ENCODE peak calls at places on chromosome 15, in six cellular contexts. One of them, this sample, is unnamed.

GRCh38 chr15:87355946-87356345 is 900.6 kb downstream of the NTRK3 start:
- DNase-seq in adrenal gland: no peak
- DNase-seq in lower leg skin: no peak
- DNase-seq in heart left ventricle: no peak
- DNase-seq in IMR-90: no peak
- DNase-seq in K562: no peak
- DNase-seq in this sample: no peak

GRCh38 chr15:85741662-85742061 is 53.1 kb downstream of the KLHL25 start:
- DNase-seq in adrenal gland: no peak
- DNase-seq in lower leg skin: no peak
- DNase-seq in heart left ventricle: no peak
- DNase-seq in IMR-90: no peak
- DNase-seq in K562: no peak
- DNase-seq in this sample: no peak

GRCh38 chr15:32641517-32642059 is at the start of gene SCG5:
- DNase-seq in adrenal gland: no peak
- DNase-seq in lower leg skin: no peak
- DNase-seq in heart left ventricle: no peak
- DNase-seq in IMR-90: peak
- DNase-seq in K562: peak
- DNase-seq in this sample: peak

GRCh38 chr15:63043391-63044076 is 987 bp downstream of the TPM1 start:
- DNase-seq in adrenal gland: no peak
- DNase-seq in lower leg skin: no peak
- DNase-seq in heart left ventricle: peak
- DNase-seq in IMR-90: no peak
- DNase-seq in K562: peak
- DNase-seq in this sample: no peak

GRCh38 chr15:74787251-74788041 is 5.6 kb downstream of the CSK start:
- DNase-seq in adrenal gland: peak
- DNase-seq in lower leg skin: peak
- DNase-seq in heart left ventricle: peak
- DNase-seq in IMR-90: peak
- DNase-seq in K562: peak
- DNase-seq in this sample: peak

GRCh38 chr15:29270169-29270955 is 740 bp upstream of the NSMCE3 start:
- DNase-seq in adrenal gland: no peak
- DNase-seq in lower leg skin: no peak
- DNase-seq in heart left ventricle: no peak
- DNase-seq in IMR-90: peak
- DNase-seq in K562: no peak
- DNase-seq in this sample: no peak

GRCh38 chr15:81413851-81414250 is 39.8 kb upstream of the TMC3 start:
- DNase-seq in adrenal gland: no peak
- DNase-seq in lower leg skin: no peak
- DNase-seq in heart left ventricle: no peak
- DNase-seq in IMR-90: no peak
- DNase-seq in K562: no peak
- DNase-seq in this sample: no peak

GRCh38 chr15:43204016-43204901 is 16.6 kb downstream of the EPB42 start:
- DNase-seq in adrenal gland: peak
- DNase-seq in lower leg skin: no peak
- DNase-seq in heart left ventricle: no peak
- DNase-seq in IMR-90: peak
- DNase-seq in K562: peak
- DNase-seq in this sample: peak

GRCh38 chr15:80744826-80745225 is 34.3 kb upstream of the CEMIP start:
- DNase-seq in adrenal gland: no peak
- DNase-seq in lower leg skin: no peak
- DNase-seq in heart left ventricle: no peak
- DNase-seq in IMR-90: peak
- DNase-seq in K562: no peak
- DNase-seq in this sample: no peak

DNA sequence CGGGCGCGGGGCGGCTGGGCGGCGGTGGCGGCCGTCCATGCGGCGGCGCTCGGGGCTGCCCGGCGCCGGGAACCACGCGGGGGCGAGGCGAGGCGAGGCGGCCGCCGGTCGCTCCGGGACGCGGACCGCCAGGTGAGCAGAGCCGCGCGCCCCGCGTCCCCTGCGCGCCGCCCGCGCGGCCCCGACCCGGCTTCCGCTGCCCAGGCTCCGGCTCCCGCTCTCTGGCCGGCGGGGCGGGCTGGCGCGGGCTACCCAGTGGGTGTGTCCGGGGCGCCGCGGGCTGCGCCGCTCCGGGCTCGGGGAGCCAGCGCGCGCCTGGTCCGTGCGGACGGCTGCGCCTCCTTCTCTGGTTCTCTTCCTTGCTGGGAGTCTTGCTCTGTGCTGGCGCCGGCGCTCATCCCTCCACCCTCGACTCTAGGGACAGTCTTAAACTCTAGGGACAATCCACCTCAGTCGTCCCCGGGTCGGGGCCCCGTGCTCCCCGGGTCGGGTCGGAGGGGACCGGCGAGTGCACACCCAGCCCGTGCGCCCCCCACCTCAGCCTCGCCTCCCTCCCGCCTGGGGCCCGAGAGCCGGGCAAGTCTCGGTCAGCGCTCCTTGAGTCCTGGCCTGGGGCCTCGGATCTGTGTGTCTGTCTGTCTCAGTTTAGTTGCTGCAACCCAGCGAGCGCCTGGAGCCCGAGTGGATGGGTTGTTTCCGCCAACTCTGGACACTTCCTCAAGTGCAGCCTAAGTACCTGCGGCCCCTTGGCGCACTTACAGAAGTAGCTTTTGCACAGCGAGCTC is 488 bp downstream of the THSD4 start:
- DNase-seq in adrenal gland: peak
- DNase-seq in lower leg skin: peak
- DNase-seq in heart left ventricle: peak
- DNase-seq in IMR-90: peak
- DNase-seq in K562: no peak
- DNase-seq in this sample: no peak
- TF ChIP-seq POLR2A in adrenal gland: no peak
- TF ChIP-seq POLR2A in lower leg skin: no peak
- TF ChIP-seq POLR2A in heart left ventricle: no peak
- TF ChIP-seq POLR2A in IMR-90: peak
- TF ChIP-seq POLR2A in K562: no peak
- TF ChIP-seq POLR2A in this sample: no peak

DNA sequence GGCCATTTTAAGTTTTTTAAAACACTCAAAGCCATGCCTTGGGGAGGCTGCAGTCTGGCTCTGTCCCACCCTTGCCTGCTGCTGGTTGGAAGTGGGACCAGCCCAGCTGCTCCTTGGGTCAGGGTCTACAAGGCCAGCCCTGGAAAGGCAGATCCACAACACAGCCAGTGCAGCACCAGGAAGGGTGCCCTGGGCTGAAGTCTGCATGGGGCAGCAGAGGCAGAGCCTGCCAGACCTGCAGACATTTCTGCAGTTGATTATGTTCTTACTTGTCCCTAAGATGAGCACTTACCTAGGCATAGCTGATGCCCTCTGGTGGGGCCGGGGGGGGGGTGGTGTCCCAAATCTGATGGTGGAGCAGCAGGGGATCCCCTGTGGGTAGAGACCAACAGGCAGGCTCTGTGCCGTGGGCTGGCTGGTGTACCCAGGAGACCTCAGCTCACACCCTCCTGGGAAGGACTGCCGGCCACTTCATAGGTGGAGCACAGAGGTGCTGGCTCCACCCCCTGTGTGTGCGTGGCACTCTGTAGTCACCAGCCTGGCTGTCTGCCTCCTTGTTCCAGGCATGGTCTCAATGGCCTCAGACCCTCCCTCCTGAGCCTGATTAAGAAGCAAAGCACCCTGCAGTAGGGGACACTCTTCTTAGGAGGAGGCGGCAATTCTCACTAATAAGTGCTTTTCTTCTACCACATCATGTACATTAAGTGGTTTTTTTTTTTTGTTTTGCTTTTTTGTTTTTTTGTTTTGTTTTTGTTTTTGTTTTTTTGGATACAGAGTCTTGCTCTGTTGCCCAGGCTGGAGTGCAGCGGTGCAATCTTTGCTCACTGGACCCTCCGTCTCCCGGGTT is 97.4 kb upstream of the KLF13 start:
- DNase-seq in adrenal gland: no peak
- DNase-seq in lower leg skin: no peak
- DNase-seq in heart left ventricle: no peak
- DNase-seq in IMR-90: no peak
- DNase-seq in K562: no peak
- DNase-seq in this sample: peak
- TF ChIP-seq POLR2A in adrenal gland: no peak
- TF ChIP-seq POLR2A in lower leg skin: no peak
- TF ChIP-seq POLR2A in heart left ventricle: no peak
- TF ChIP-seq POLR2A in IMR-90: no peak
- TF ChIP-seq POLR2A in K562: no peak
- TF ChIP-seq POLR2A in this sample: no peak

DNA sequence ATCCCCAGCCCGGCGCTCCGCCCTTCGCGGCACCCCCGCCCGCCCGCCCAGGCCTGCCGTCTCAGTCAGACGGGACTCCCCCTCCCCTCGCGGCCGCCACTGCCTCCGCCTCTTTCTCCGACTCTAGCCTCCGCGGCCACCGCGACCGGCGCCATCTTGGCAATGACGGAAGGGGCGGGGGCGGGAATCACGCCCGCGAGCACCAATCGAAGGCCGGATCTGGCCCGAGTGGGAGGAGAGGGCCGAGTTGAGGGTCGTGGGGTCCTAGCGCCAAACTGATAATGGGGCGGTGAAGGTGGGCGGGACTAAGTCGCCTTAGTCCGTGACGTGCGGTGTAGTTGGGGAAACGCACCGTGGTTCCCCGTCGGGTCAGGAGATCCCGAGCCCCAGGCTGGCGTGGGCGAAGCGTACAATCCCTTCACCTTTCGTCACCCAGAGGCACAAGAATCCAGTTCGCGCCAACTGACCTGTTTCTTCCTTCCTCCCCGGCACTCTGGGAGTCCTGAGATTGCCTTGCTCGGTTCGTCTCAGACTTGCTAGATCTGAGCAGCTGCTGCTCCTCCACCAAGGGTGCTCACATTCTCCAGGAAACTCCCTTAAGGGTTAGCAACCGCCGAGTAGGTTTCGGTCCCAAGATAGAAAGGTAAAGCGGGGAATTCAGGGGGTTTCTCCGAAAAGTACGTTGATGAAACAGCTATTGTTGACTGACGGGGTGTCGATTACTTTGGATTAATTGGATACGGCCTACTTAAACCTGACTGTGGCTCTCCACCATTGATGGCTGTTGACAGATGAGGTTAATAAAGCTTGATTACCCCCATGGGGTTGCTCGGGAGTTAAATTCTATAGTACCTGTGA is at the start of gene DENND4A:
- DNase-seq in adrenal gland: peak
- DNase-seq in lower leg skin: peak
- DNase-seq in heart left ventricle: peak
- DNase-seq in IMR-90: peak
- DNase-seq in K562: peak
- DNase-seq in this sample: peak
- TF ChIP-seq POLR2A in adrenal gland: peak
- TF ChIP-seq POLR2A in lower leg skin: no peak
- TF ChIP-seq POLR2A in heart left ventricle: no peak
- TF ChIP-seq POLR2A in IMR-90: peak
- TF ChIP-seq POLR2A in K562: peak
- TF ChIP-seq POLR2A in this sample: peak

GRCh38 chr15:39579487-39580116 is 1.3 kb upstream of the THBS1 start:
- DNase-seq in adrenal gland: peak
- DNase-seq in lower leg skin: peak
- DNase-seq in heart left ventricle: peak
- DNase-seq in IMR-90: peak
- DNase-seq in K562: no peak
- DNase-seq in this sample: peak

GRCh38 chr15:39582286-39582976 is 1.6 kb downstream of the THBS1 start:
- DNase-seq in adrenal gland: peak
- DNase-seq in lower leg skin: no peak
- DNase-seq in heart left ventricle: peak
- DNase-seq in IMR-90: peak
- DNase-seq in K562: no peak
- DNase-seq in this sample: no peak

GRCh38 chr15:39581501-39582285 is 814 bp downstream of the THBS1 start:
- DNase-seq in adrenal gland: peak
- DNase-seq in lower leg skin: peak
- DNase-seq in heart left ventricle: peak
- DNase-seq in IMR-90: peak
- DNase-seq in K562: no peak
- DNase-seq in this sample: peak

GRCh38 chr15:39580117-39580629 is 706 bp upstream of the THBS1 start:
- DNase-seq in adrenal gland: peak
- DNase-seq in lower leg skin: peak
- DNase-seq in heart left ventricle: peak
- DNase-seq in IMR-90: peak
- DNase-seq in K562: peak
- DNase-seq in this sample: peak

GRCh38 chr15:39580630-39581500 is at the start of gene THBS1:
- DNase-seq in adrenal gland: peak
- DNase-seq in lower leg skin: peak
- DNase-seq in heart left ventricle: peak
- DNase-seq in IMR-90: peak
- DNase-seq in K562: peak
- DNase-seq in this sample: peak
- TF ChIP-seq POLR2A in adrenal gland: peak
- TF ChIP-seq POLR2A in lower leg skin: no peak
- TF ChIP-seq POLR2A in heart left ventricle: no peak
- TF ChIP-seq POLR2A in IMR-90: peak
- TF ChIP-seq POLR2A in K562: no peak
- TF ChIP-seq POLR2A in this sample: peak

GRCh38 chr15:93065641-93066045 is 23.4 kb downstream of the RGMA start:
- DNase-seq in adrenal gland: no peak
- DNase-seq in lower leg skin: no peak
- DNase-seq in heart left ventricle: peak
- DNase-seq in IMR-90: no peak
- DNase-seq in K562: no peak
- DNase-seq in this sample: no peak

GRCh38 chr15:93063292-93063671 is 25.7 kb downstream of the RGMA start:
- DNase-seq in adrenal gland: no peak
- DNase-seq in lower leg skin: no peak
- DNase-seq in heart left ventricle: no peak
- DNase-seq in IMR-90: no peak
- DNase-seq in K562: no peak
- DNase-seq in this sample: no peak

GRCh38 chr15:93066103-93066725 is 22.8 kb downstream of the RGMA start:
- DNase-seq in adrenal gland: no peak
- DNase-seq in lower leg skin: no peak
- DNase-seq in heart left ventricle: peak
- DNase-seq in IMR-90: no peak
- DNase-seq in K562: no peak
- DNase-seq in this sample: no peak

GRCh38 chr15:93066834-93067648 is 22.0 kb downstream of the RGMA start:
- DNase-seq in adrenal gland: no peak
- DNase-seq in lower leg skin: no peak
- DNase-seq in heart left ventricle: no peak
- DNase-seq in IMR-90: no peak
- DNase-seq in K562: no peak
- DNase-seq in this sample: no peak

GRCh38 chr15:93063796-93064690 is 25.0 kb downstream of the RGMA start:
- DNase-seq in adrenal gland: no peak
- DNase-seq in lower leg skin: no peak
- DNase-seq in heart left ventricle: peak
- DNase-seq in IMR-90: no peak
- DNase-seq in K562: no peak
- DNase-seq in this sample: no peak
- TF ChIP-seq POLR2A in adrenal gland: no peak
- TF ChIP-seq POLR2A in lower leg skin: no peak
- TF ChIP-seq POLR2A in heart left ventricle: no peak
- TF ChIP-seq POLR2A in IMR-90: no peak
- TF ChIP-seq POLR2A in K562: no peak
- TF ChIP-seq POLR2A in this sample: no peak

This sample was measured in H54.